ENCODE peak calls at places on chromosome 20, in five cellular contexts. R, P, O, W and L are unnamed samples. For H3K9me3, the result is how much of the 10 kb centered on the place peaks cover.

GRCh38 chr20:53133134-53133533 is 161.0 kb downstream of the TSHZ2 start:
- DNase-seq in W (no peak), P (no peak), O (peak), R (peak), L (no peak)

GRCh38 chr20:23032679-23033078 is 2.4 kb upstream of the SSTR4 start:
- DNase-seq in O (no peak), P (no peak), W (no peak), R (no peak), L (no peak)

GRCh38 chr20:43690943-43691598 is 24.2 kb downstream of the MYBL2 start:
- DNase-seq in O (no peak), W (no peak), P (no peak), R (no peak), L (no peak)

GRCh38 chr20:36447101-36447500 is 94.2 kb upstream of the MYL9 start:
- DNase-seq in W (no peak), P (no peak), R (no peak), O (no peak), L (peak)

GRCh38 chr20:16821211-16822089 is 73.3 kb downstream of the OTOR start:
- DNase-seq in P (peak), W (no peak), R (peak), O (peak), L (peak)

GRCh38 chr20:62820962-62821725 is 4.3 kb downstream of the COL9A3 start:
- DNase-seq in O (no peak), R (no peak), W (no peak), P (no peak), L (no peak)

GRCh38 chr20:21436186-21436585 is 38.9 kb upstream of the NKX2-4 start:
- DNase-seq in W (no peak), O (peak), R (peak), P (no peak), L (no peak)

GRCh38 chr20:32474967-32475819 is 109.9 kb downstream of the NOL4L start:
- DNase-seq in W (peak), P (peak), R (peak), O (peak), L (peak)

GRCh38 chr20:35511814-35512420 is 17.5 kb downstream of the C20orf173 start:
- DNase-seq in O (peak), R (peak), P (peak), W (no peak), L (peak)

GRCh38 chr20:17228624-17229061 is 1.8 kb downstream of the PCSK2 start:
- DNase-seq in P (no peak), O (no peak), W (no peak), R (no peak), L (peak)

GRCh38 chr20:35506872-35507638 is 22.4 kb downstream of the C20orf173 start:
- DNase-seq in O (no peak), W (no peak), P (no peak), R (peak), L (no peak)

GRCh38 chr20:44413575-44414345 is 58.3 kb downstream of the HNF4A start:
- DNase-seq in O (no peak), P (no peak), R (no peak), W (no peak), L (no peak)

GRCh38 chr20:53298260-53298659 is 295.4 kb downstream of the ZNF217 start:
- DNase-seq in W (no peak), O (no peak), P (no peak), R (no peak), L (no peak)

GRCh38 chr20:37823276-37823980 is 79.5 kb upstream of the VSTM2L start:
- DNase-seq in W (no peak), P (no peak), O (peak), R (peak), L (peak)

GRCh38 chr20:47546184-47547033 is 44.7 kb downstream of the NCOA3 start:
- DNase-seq in R (peak), P (no peak), O (peak), W (no peak), L (no peak)

GRCh38 chr20:54848262-54848661 is 372.9 kb downstream of the DOK5 start:
- DNase-seq in P (no peak), W (no peak), R (no peak), O (no peak), L (no peak)

GRCh38 chr20:38874460-38875169 is 51.6 kb upstream of the FAM83D start:
- DNase-seq in O (no peak), W (no peak), P (peak), R (no peak), L (no peak)

GRCh38 chr20:44714701-44715494 is at the start of gene CCN5:
- DNase-seq in O (peak), R (peak), W (peak), P (peak), L (peak)

GRCh38 chr20:62953839-62954703 is 1.6 kb downstream of the SLC17A9 start:
- DNase-seq in P (peak), O (peak), W (peak), R (peak), L (peak)

GRCh38 chr20:3515379-3516175 is 44.8 kb downstream of the ATRN start:
- DNase-seq in R (peak), W (no peak), P (no peak), O (peak), L (no peak)

GRCh38 chr20:35443003-35443402 is 5.0 kb upstream of the GDF5 start:
- DNase-seq in O (peak), P (no peak), W (no peak), R (peak), L (no peak)

GRCh38 chr20:44370639-44371218 is 15.2 kb downstream of the HNF4A start:
- DNase-seq in W (no peak), P (peak), R (no peak), O (no peak), L (peak)

GRCh38 chr20:22341508-22341907 is 242.9 kb downstream of the FOXA2 start:
- DNase-seq in P (no peak), R (peak), W (no peak), O (no peak), L (no peak)

GRCh38 chr20:56143759-56144158 is 104.8 kb upstream of the MC3R start:
- DNase-seq in W (no peak), O (no peak), P (no peak), R (no peak), L (no peak)
- H3K9me3 ChIP-seq in W (under half), O (under half), P (under half), R (under half), L (under half)

GRCh38 chr20:24936526-24937407 is 12.3 kb upstream of the CST7 start:
- DNase-seq in R (no peak), W (no peak), O (no peak), P (no peak), L (no peak)

GRCh38 chr20:24937579-24937978 is 11.5 kb upstream of the CST7 start:
- DNase-seq in P (no peak), W (no peak), O (no peak), R (no peak), L (no peak)

GRCh38 chr20:24935140-24935539 is 13.9 kb upstream of the CST7 start:
- DNase-seq in R (no peak), P (no peak), O (no peak), W (no peak), L (no peak)

GRCh38 chr20:24935786-24936525 is 13.1 kb upstream of the CST7 start:
- DNase-seq in W (no peak), R (no peak), O (no peak), P (no peak), L (no peak)

GRCh38 chr20:24938498-24938897 is 10.6 kb upstream of the CST7 start:
- DNase-seq in O (no peak), W (no peak), P (no peak), R (no peak), L (no peak)
- H3K9me3 ChIP-seq in O (under half), W (under half), P (under half), R (under half), L (under half)

DNA sequence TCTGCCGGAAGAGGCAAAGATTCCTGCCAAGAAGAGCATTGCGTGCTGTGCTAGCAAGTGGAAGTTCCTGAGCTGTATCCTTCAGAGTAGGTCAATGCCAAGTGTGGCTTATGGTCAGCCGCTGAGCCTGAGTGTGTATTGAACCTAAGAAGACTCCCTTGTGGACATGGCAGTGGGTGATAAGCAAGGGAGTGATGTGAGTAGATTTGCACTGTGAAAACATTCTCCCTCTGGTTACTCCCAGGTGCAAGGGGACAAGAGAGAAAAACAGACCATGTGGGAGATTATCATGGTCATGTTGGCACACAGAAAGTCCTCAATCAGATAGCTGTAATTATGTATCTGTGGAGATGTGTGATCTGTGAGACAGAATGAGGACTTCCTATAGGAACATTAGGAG is 6.1 kb upstream of the TMEM74B start:
- DNase-seq in P (no peak), W (no peak), O (no peak), R (no peak), L (no peak)
- H3K9me3 ChIP-seq in P (under half), W (under half), O (under half), R (under half), L (under half)

GRCh38 chr20:58528412-58528811 is 13.2 kb upstream of the APCDD1L start:
- DNase-seq in W (no peak), O (no peak), P (no peak), R (no peak), L (no peak)
- H3K9me3 ChIP-seq in W (under half), O (under half), P (under half), R (under half), L (under half)

GRCh38 chr20:41572010-41572572 is 46.1 kb downstream of the CHD6 start:
- DNase-seq in O (no peak), P (no peak), R (no peak), W (no peak), L (no peak)

GRCh38 chr20:41570552-41570951 is 47.6 kb downstream of the CHD6 start:
- DNase-seq in R (peak), O (no peak), W (no peak), P (no peak), L (peak)

GRCh38 chr20:41573955-41574354 is 44.2 kb downstream of the CHD6 start:
- DNase-seq in P (no peak), O (no peak), W (no peak), R (no peak), L (no peak)

GRCh38 chr20:41567615-41568014 is 50.6 kb downstream of the CHD6 start:
- DNase-seq in R (no peak), W (no peak), P (no peak), O (no peak), L (no peak)

GRCh38 chr20:41571006-41571405 is 47.2 kb downstream of the CHD6 start:
- DNase-seq in O (no peak), P (no peak), R (no peak), W (no peak), L (no peak)
- H3K9me3 ChIP-seq in O (under half), P (under half), R (under half), W (under half), L (under half)

GRCh38 chr20:60729119-60729900 is 522.8 kb upstream of the CDH4 start:
- DNase-seq in R (no peak), P (no peak), W (no peak), O (no peak), L (no peak)
- H3K9me3 ChIP-seq in R (under half), P (under half), W (under half), O (under half), L (under half)

GRCh38 chr20:15763344-15763743 is 809.9 kb downstream of the KIF16B start:
- DNase-seq in P (no peak), O (peak), R (peak), W (no peak), L (no peak)
- H3K9me3 ChIP-seq in P (under half), O (under half), R (under half), W (under half), L (under half)